ENCODE peak calls at places on chromosome 5, in six cellular contexts. One of them, this sample, is unnamed.

GRCh38 chr5:74016373-74016772 is 390.4 kb downstream of the ARHGEF28 start:
- DNase-seq in RPMI8226: peak
- DNase-seq in nucleus accumbens: no peak
- DNase-seq in stimulated activated CD4-positive, alpha-beta T cell treated with anti-CD3 and anti-CD28 coated beads, Interleukin-4, amount 100 ng/mL, for 1 hour: no peak
- DNase-seq in activated CD4-positive, alpha-beta T cell treated with anti-CD3 and anti-CD28 coated beads, Interleukin-2, amount 50 U/mL, for 1 hour: no peak
- DNase-seq in tibial artery: no peak
- DNase-seq in this sample: no peak

GRCh38 chr5:34735436-34736426 is 79.6 kb downstream of the RAI14 start:
- DNase-seq in RPMI8226: no peak
- DNase-seq in activated CD4-positive, alpha-beta T cell treated with anti-CD3 and anti-CD28 coated beads, Interleukin-2, amount 50 U/mL, for 1 hour: no peak
- DNase-seq in stimulated activated CD4-positive, alpha-beta T cell treated with anti-CD3 and anti-CD28 coated beads, Interleukin-4, amount 100 ng/mL, for 1 hour: no peak
- DNase-seq in tibial artery: no peak
- DNase-seq in nucleus accumbens: no peak
- DNase-seq in this sample: no peak

GRCh38 chr5:14869286-14870164 is 2.1 kb downstream of the ANKH start:
- DNase-seq in tibial artery: no peak
- DNase-seq in stimulated activated CD4-positive, alpha-beta T cell treated with anti-CD3 and anti-CD28 coated beads, Interleukin-4, amount 100 ng/mL, for 1 hour: peak
- DNase-seq in activated CD4-positive, alpha-beta T cell treated with anti-CD3 and anti-CD28 coated beads, Interleukin-2, amount 50 U/mL, for 1 hour: no peak
- DNase-seq in nucleus accumbens: no peak
- DNase-seq in RPMI8226: peak
- DNase-seq in this sample: no peak

GRCh38 chr5:95760291-95761191 is 29.4 kb downstream of the RHOBTB3 start:
- DNase-seq in activated CD4-positive, alpha-beta T cell treated with anti-CD3 and anti-CD28 coated beads, Interleukin-2, amount 50 U/mL, for 1 hour: no peak
- DNase-seq in tibial artery: no peak
- DNase-seq in RPMI8226: peak
- DNase-seq in stimulated activated CD4-positive, alpha-beta T cell treated with anti-CD3 and anti-CD28 coated beads, Interleukin-4, amount 100 ng/mL, for 1 hour: no peak
- DNase-seq in nucleus accumbens: no peak
- DNase-seq in this sample: no peak

GRCh38 chr5:66554211-66554610 is 42.0 kb upstream of the MAST4 start:
- DNase-seq in nucleus accumbens: peak
- DNase-seq in stimulated activated CD4-positive, alpha-beta T cell treated with anti-CD3 and anti-CD28 coated beads, Interleukin-4, amount 100 ng/mL, for 1 hour: peak
- DNase-seq in RPMI8226: peak
- DNase-seq in tibial artery: no peak
- DNase-seq in activated CD4-positive, alpha-beta T cell treated with anti-CD3 and anti-CD28 coated beads, Interleukin-2, amount 50 U/mL, for 1 hour: no peak
- DNase-seq in this sample: no peak

GRCh38 chr5:119745976-119746375 is 116.6 kb downstream of the FAM170A start:
- DNase-seq in stimulated activated CD4-positive, alpha-beta T cell treated with anti-CD3 and anti-CD28 coated beads, Interleukin-4, amount 100 ng/mL, for 1 hour: no peak
- DNase-seq in tibial artery: no peak
- DNase-seq in RPMI8226: no peak
- DNase-seq in activated CD4-positive, alpha-beta T cell treated with anti-CD3 and anti-CD28 coated beads, Interleukin-2, amount 50 U/mL, for 1 hour: no peak
- DNase-seq in nucleus accumbens: no peak
- DNase-seq in this sample: no peak

GRCh38 chr5:50958852-50959457 is 292.5 kb downstream of the PARP8 start:
- DNase-seq in activated CD4-positive, alpha-beta T cell treated with anti-CD3 and anti-CD28 coated beads, Interleukin-2, amount 50 U/mL, for 1 hour: no peak
- DNase-seq in RPMI8226: peak
- DNase-seq in nucleus accumbens: no peak
- DNase-seq in tibial artery: no peak
- DNase-seq in stimulated activated CD4-positive, alpha-beta T cell treated with anti-CD3 and anti-CD28 coated beads, Interleukin-4, amount 100 ng/mL, for 1 hour: no peak
- DNase-seq in this sample: no peak

GRCh38 chr5:109903061-109903460 is 213.3 kb downstream of the MAN2A1 start:
- DNase-seq in activated CD4-positive, alpha-beta T cell treated with anti-CD3 and anti-CD28 coated beads, Interleukin-2, amount 50 U/mL, for 1 hour: no peak
- DNase-seq in RPMI8226: no peak
- DNase-seq in tibial artery: no peak
- DNase-seq in nucleus accumbens: no peak
- DNase-seq in stimulated activated CD4-positive, alpha-beta T cell treated with anti-CD3 and anti-CD28 coated beads, Interleukin-4, amount 100 ng/mL, for 1 hour: no peak
- DNase-seq in this sample: no peak

GRCh38 chr5:91955610-91956009 is 572.5 kb upstream of the ARRDC3 start:
- DNase-seq in RPMI8226: no peak
- DNase-seq in activated CD4-positive, alpha-beta T cell treated with anti-CD3 and anti-CD28 coated beads, Interleukin-2, amount 50 U/mL, for 1 hour: no peak
- DNase-seq in nucleus accumbens: no peak
- DNase-seq in stimulated activated CD4-positive, alpha-beta T cell treated with anti-CD3 and anti-CD28 coated beads, Interleukin-4, amount 100 ng/mL, for 1 hour: no peak
- DNase-seq in tibial artery: no peak
- DNase-seq in this sample: no peak

GRCh38 chr5:9545959-9546851 is at the start of gene SEMA5A:
- DNase-seq in RPMI8226: peak
- DNase-seq in stimulated activated CD4-positive, alpha-beta T cell treated with anti-CD3 and anti-CD28 coated beads, Interleukin-4, amount 100 ng/mL, for 1 hour: peak
- DNase-seq in activated CD4-positive, alpha-beta T cell treated with anti-CD3 and anti-CD28 coated beads, Interleukin-2, amount 50 U/mL, for 1 hour: peak
- DNase-seq in tibial artery: peak
- DNase-seq in nucleus accumbens: peak
- DNase-seq in this sample: peak

GRCh38 chr5:141040093-141040762 is 10.9 kb upstream of the PCDHB1 start:
- DNase-seq in nucleus accumbens: peak
- DNase-seq in activated CD4-positive, alpha-beta T cell treated with anti-CD3 and anti-CD28 coated beads, Interleukin-2, amount 50 U/mL, for 1 hour: no peak
- DNase-seq in stimulated activated CD4-positive, alpha-beta T cell treated with anti-CD3 and anti-CD28 coated beads, Interleukin-4, amount 100 ng/mL, for 1 hour: no peak
- DNase-seq in tibial artery: no peak
- DNase-seq in RPMI8226: no peak
- DNase-seq in this sample: no peak

GRCh38 chr5:69341520-69342161 is 9.0 kb upstream of the CCDC125 start:
- DNase-seq in tibial artery: no peak
- DNase-seq in nucleus accumbens: no peak
- DNase-seq in RPMI8226: no peak
- DNase-seq in activated CD4-positive, alpha-beta T cell treated with anti-CD3 and anti-CD28 coated beads, Interleukin-2, amount 50 U/mL, for 1 hour: no peak
- DNase-seq in stimulated activated CD4-positive, alpha-beta T cell treated with anti-CD3 and anti-CD28 coated beads, Interleukin-4, amount 100 ng/mL, for 1 hour: no peak
- DNase-seq in this sample: no peak

GRCh38 chr5:87069974-87070608 is 197.6 kb upstream of the RASA1 start:
- DNase-seq in stimulated activated CD4-positive, alpha-beta T cell treated with anti-CD3 and anti-CD28 coated beads, Interleukin-4, amount 100 ng/mL, for 1 hour: no peak
- DNase-seq in activated CD4-positive, alpha-beta T cell treated with anti-CD3 and anti-CD28 coated beads, Interleukin-2, amount 50 U/mL, for 1 hour: no peak
- DNase-seq in RPMI8226: peak
- DNase-seq in nucleus accumbens: no peak
- DNase-seq in tibial artery: no peak
- DNase-seq in this sample: no peak

GRCh38 chr5:72540759-72541438 is 33.7 kb upstream of the ZNF366 start:
- DNase-seq in RPMI8226: no peak
- DNase-seq in tibial artery: no peak
- DNase-seq in nucleus accumbens: no peak
- DNase-seq in activated CD4-positive, alpha-beta T cell treated with anti-CD3 and anti-CD28 coated beads, Interleukin-2, amount 50 U/mL, for 1 hour: no peak
- DNase-seq in stimulated activated CD4-positive, alpha-beta T cell treated with anti-CD3 and anti-CD28 coated beads, Interleukin-4, amount 100 ng/mL, for 1 hour: no peak
- DNase-seq in this sample: no peak

GRCh38 chr5:95838001-95838520 is 15.5 kb upstream of the GLRX start:
- DNase-seq in activated CD4-positive, alpha-beta T cell treated with anti-CD3 and anti-CD28 coated beads, Interleukin-2, amount 50 U/mL, for 1 hour: no peak
- DNase-seq in tibial artery: no peak
- DNase-seq in nucleus accumbens: peak
- DNase-seq in stimulated activated CD4-positive, alpha-beta T cell treated with anti-CD3 and anti-CD28 coated beads, Interleukin-4, amount 100 ng/mL, for 1 hour: no peak
- DNase-seq in RPMI8226: no peak
- DNase-seq in this sample: peak

GRCh38 chr5:72378636-72379289 is 58.6 kb downstream of the PTCD2 start:
- DNase-seq in nucleus accumbens: no peak
- DNase-seq in stimulated activated CD4-positive, alpha-beta T cell treated with anti-CD3 and anti-CD28 coated beads, Interleukin-4, amount 100 ng/mL, for 1 hour: no peak
- DNase-seq in tibial artery: peak
- DNase-seq in RPMI8226: no peak
- DNase-seq in activated CD4-positive, alpha-beta T cell treated with anti-CD3 and anti-CD28 coated beads, Interleukin-2, amount 50 U/mL, for 1 hour: no peak
- DNase-seq in this sample: peak